ENCODE peak calls at places on chromosomes 7 and 10, in five cellular contexts. N, U, A, R and D are unnamed samples.

GRCh38 chr10:133230387-133231195 is 574 bp downstream of the UTF1 start:
- DNase-seq in N (no peak), U (no peak), A (no peak), R (no peak), D (no peak)

GRCh38 chr7:47970750-47971149 is 8.7 kb downstream of the HUS1 start:
- DNase-seq in N (no peak), U (no peak), A (no peak), R (no peak), D (no peak)

GRCh38 chr7:2522780-2523433 is 3.3 kb downstream of the LFNG start:
- DNase-seq in N (no peak), U (no peak), A (peak), R (peak), D (no peak)

GRCh38 chr10:119161680-119162079 is 3.8 kb downstream of the SFXN4 start:
- DNase-seq in N (no peak), U (no peak), A (no peak), R (peak), D (no peak)

GRCh38 chr7:37065779-37066271 is 341.5 kb upstream of the AOAH start:
- DNase-seq in N (no peak), U (no peak), A (no peak), R (peak), D (peak)

GRCh38 chr10:68423522-68423921 is 16.4 kb upstream of the RUFY2 start:
- DNase-seq in N (peak), U (no peak), A (no peak), R (no peak), D (no peak)

GRCh38 chr10:74067373-74068370 is 69.8 kb downstream of the VCL start:
- DNase-seq in N (no peak), U (no peak), A (no peak), R (no peak), D (no peak)

GRCh38 chr10:21750424-21750823 is 216.4 kb downstream of the MLLT10 start:
- DNase-seq in N (no peak), U (no peak), A (no peak), R (no peak), D (no peak)

GRCh38 chr7:106313456-106313891 is 28.7 kb upstream of the NAMPT start:
- DNase-seq in N (no peak), U (no peak), A (no peak), R (peak), D (peak)

GRCh38 chr10:45809829-45810228 is 37.5 kb downstream of the AGAP4 start:
- DNase-seq in N (no peak), U (no peak), A (no peak), R (no peak), D (no peak)

GRCh38 chr10:59748834-59749233 is 4.4 kb downstream of the MRLN start:
- DNase-seq in N (no peak), U (no peak), A (no peak), R (no peak), D (no peak)

GRCh38 chr7:64307254-64308018 is 6.3 kb upstream of the ZNF736 start:
- DNase-seq in N (peak), U (peak), A (peak), R (peak), D (peak)

GRCh38 chr10:29257106-29257783 is 31.6 kb upstream of the LYZL1 start:
- DNase-seq in N (no peak), U (no peak), A (no peak), R (peak), D (peak)

GRCh38 chr7:122303971-122304603 is 463 bp downstream of the FEZF1 start:
- DNase-seq in N (no peak), U (no peak), A (no peak), R (no peak), D (no peak)

GRCh38 chr7:116439856-116440549 is 59.5 kb upstream of the CAV2 start:
- DNase-seq in N (no peak), U (no peak), A (no peak), R (no peak), D (no peak)

GRCh38 chr10:16384064-16384463 is 52.7 kb upstream of the PTER start:
- DNase-seq in N (no peak), U (peak), A (no peak), R (no peak), D (no peak)

GRCh38 chr7:7265676-7266075 is 83.3 kb downstream of the C1GALT1 start:
- DNase-seq in N (no peak), U (no peak), A (no peak), R (no peak), D (no peak)

GRCh38 chr7:95330194-95331003 is 6.1 kb upstream of the PON1 start:
- DNase-seq in N (no peak), U (no peak), A (no peak), R (peak), D (no peak)